ENCODE peak calls at places on chromosome 1, in five cellular contexts. B, Z, D, E and J are unnamed samples.

GRCh38 chr1:245587435-245588105 is 432.8 kb downstream of the KIF26B start:
- DNase-seq in B (no peak), Z (no peak), D (no peak), E (no peak), J (no peak)

GRCh38 chr1:94542088-94542671 is 621 bp upstream of the F3 start:
- DNase-seq in B (no peak), Z (peak; percentile 61), D (no peak), E (peak; percentile 65), J (no peak)

GRCh38 chr1:45908613-45909140 is 105.3 kb downstream of the MAST2 start:
- DNase-seq in B (no peak), Z (no peak), D (no peak), E (no peak), J (no peak)

GRCh38 chr1:228149341-228150020 is at the start of gene GJC2:
- DNase-seq in B (no peak), Z (no peak), D (no peak), E (peak; percentile 66), J (no peak)

GRCh38 chr1:231808990-231809389 is 182.4 kb downstream of the DISC1 start:
- DNase-seq in B (no peak), Z (no peak), D (no peak), E (no peak), J (peak; percentile 56)

GRCh38 chr1:21659099-21659923 is 9.8 kb downstream of the RAP1GAP start:
- DNase-seq in B (peak; percentile 69), Z (peak; percentile 59), D (peak; percentile 78), E (peak; percentile 67), J (peak; percentile 39)

GRCh38 chr1:211355873-211356272 is 29.2 kb downstream of the TRAF5 start:
- DNase-seq in B (no peak), Z (no peak), D (no peak), E (no peak), J (no peak)

GRCh38 chr1:199545780-199546179 is 481.7 kb upstream of the NR5A2 start:
- DNase-seq in B (no peak), Z (no peak), D (no peak), E (no peak), J (no peak)

GRCh38 chr1:225427249-225428065 is at the start of gene LBR:
- DNase-seq in B (peak; percentile 37), Z (no peak), D (no peak), E (peak; percentile 28), J (no peak)

GRCh38 chr1:198496216-198497143 is 44.0 kb downstream of the ATP6V1G3 start:
- DNase-seq in B (no peak), Z (no peak), D (no peak), E (no peak), J (no peak)

GRCh38 chr1:80427886-80428285 is 1372.8 kb upstream of the ADGRL2 start:
- DNase-seq in B (no peak), Z (no peak), D (no peak), E (no peak), J (no peak)

GRCh38 chr1:191125950-191126349 is 648.3 kb upstream of the BRINP3 start:
- DNase-seq in B (no peak), Z (no peak), D (no peak), E (no peak), J (no peak)

GRCh38 chr1:14103878-14104430 is 404.0 kb downstream of the PRDM2 start:
- DNase-seq in B (no peak), Z (no peak), D (no peak), E (no peak), J (no peak)

GRCh38 chr1:112818990-112819689 is 104.0 kb upstream of the PPM1J start:
- DNase-seq in B (no peak), Z (peak; percentile 6), D (no peak), E (peak; percentile 14), J (no peak)

GRCh38 chr1:92858564-92859399 is 26.9 kb downstream of the RPL5 start:
- DNase-seq in B (peak; percentile 29), Z (peak; percentile 92), D (peak; percentile 44), E (peak; percentile 63), J (no peak)

GRCh38 chr1:175521265-175522040 is 221.9 kb downstream of the TNR start:
- DNase-seq in B (no peak), Z (no peak), D (no peak), E (no peak), J (no peak)

GRCh38 chr1:44029260-44029910 is 1.9 kb downstream of the SLC6A9 start:
- DNase-seq in B (peak; percentile 41), Z (no peak), D (no peak), E (peak; percentile 29), J (no peak)

GRCh38 chr1:58786184-58786926 is 2.5 kb upstream of the JUN start:
- DNase-seq in B (no peak), Z (no peak), D (no peak), E (no peak), J (no peak)